ENCODE peak calls at places on chromosomes 5 and 9, in eight cellular contexts. C is breast epithelium, R is sigmoid colon, J is suprapubic skin, B is transverse colon, N is HCT116, S is prostate gland, I is H1. L is an unnamed sample.

GRCh38 chr5:74631088-74631960 is 9.2 kb downstream of the ENC1 start:
- DNase-seq in S (no peak), N (no peak), I (no peak), C (no peak), B (no peak), J (no peak), R (no peak), L (no peak)

GRCh38 chr5:59275537-59276276 is 617.8 kb downstream of the PDE4D start:
- DNase-seq in S (peak; percentile 70), B (peak; percentile 61), N (no peak), I (peak; percentile 31), R (peak; percentile 89), C (no peak), J (no peak), L (peak; percentile 44)

GRCh38 chr5:132388244-132389050 is 18.9 kb downstream of the SLC22A5 start:
- DNase-seq in C (no peak), B (peak; percentile 30), R (peak; percentile 85), J (peak; percentile 63), I (no peak), S (no peak), N (no peak), L (no peak)

GRCh38 chr5:5306696-5307095 is 115.8 kb upstream of the ICE1 start:
- DNase-seq in C (no peak), I (no peak), S (no peak), J (no peak), N (no peak), B (no peak), R (no peak), L (no peak)

GRCh38 chr9:36854751-36855150 is 179.3 kb downstream of the PAX5 start:
- DNase-seq in R (no peak), J (no peak), S (no peak), N (no peak), B (no peak), C (no peak), I (no peak), L (no peak)

GRCh38 chr5:55232194-55232984 is 1.0 kb downstream of the CCNO start:
- DNase-seq in R (no peak), N (peak; percentile 29), J (peak; percentile 62), I (no peak), S (peak; percentile 24), C (no peak), B (peak; percentile 49), L (peak; percentile 54)

GRCh38 chr9:71767421-71768321 is 642 bp downstream of the CEMIP2 start:
- DNase-seq in R (peak; percentile 69), B (peak; percentile 47), S (no peak), N (no peak), J (peak; percentile 70), I (no peak), C (no peak), L (peak; percentile 34)

GRCh38 chr5:160479926-160480325 is 58.3 kb downstream of the PTTG1 start:
- DNase-seq in R (no peak), N (no peak), S (no peak), C (no peak), B (no peak), J (no peak), I (no peak), L (no peak)

GRCh38 chr5:92332039-92332438 is 948.9 kb upstream of the ARRDC3 start:
- DNase-seq in B (no peak), R (no peak), C (no peak), S (no peak), J (no peak), N (no peak), I (no peak), L (no peak)

GRCh38 chr5:127235136-127235535 is 55.5 kb upstream of the MEGF10 start:
- DNase-seq in R (no peak), I (no peak), C (no peak), S (no peak), B (no peak), N (no peak), J (no peak), L (no peak)

GRCh38 chr5:23820764-23821471 is 313.5 kb downstream of the PRDM9 start:
- DNase-seq in C (no peak), J (no peak), N (no peak), S (no peak), I (no peak), B (no peak), R (no peak), L (no peak)

GRCh38 chr5:178145965-178146820 is 7.5 kb downstream of the NHP2 start:
- DNase-seq in R (no peak), I (peak; percentile 71), J (no peak), C (peak; percentile 76), S (peak; percentile 75), B (peak; percentile 79), N (peak; percentile 59), L (peak; percentile 84)

GRCh38 chr9:14320272-14321245 is 6.6 kb upstream of the NFIB start:
- DNase-seq in N (no peak), J (no peak), B (peak; percentile 22), S (no peak), I (no peak), C (no peak), R (no peak), L (peak; percentile 43)

GRCh38 chr5:146334074-146334533 is 4.5 kb upstream of the POU4F3 start:
- DNase-seq in N (no peak), S (no peak), J (no peak), R (no peak), C (no peak), I (no peak), B (no peak), L (no peak)

GRCh38 chr9:96116275-96117051 is 185.5 kb downstream of the HSD17B3 start:
- DNase-seq in I (no peak), R (peak; percentile 88), B (peak; percentile 47), S (peak; percentile 90), J (no peak), C (peak; percentile 87), N (no peak), L (peak; percentile 78)

GRCh38 chr9:28779240-28779639 is 1206.0 kb upstream of the C9orf72 start:
- DNase-seq in S (no peak), I (no peak), J (no peak), N (no peak), B (no peak), C (no peak), R (no peak), L (no peak)

GRCh38 chr5:54289769-54290168 is 20.6 kb downstream of the ARL15 start:
- DNase-seq in S (no peak), N (no peak), B (no peak), I (no peak), R (no peak), J (no peak), C (no peak), L (no peak)

GRCh38 chr5:17966636-17967402 is 332.6 kb downstream of the TAF11L14 start:
- DNase-seq in B (no peak), N (no peak), S (no peak), C (no peak), J (no peak), I (no peak), R (no peak), L (no peak)

GRCh38 chr9:110746211-110746930 is 77.8 kb downstream of the MUSK start:
- DNase-seq in N (no peak), I (no peak), S (no peak), J (no peak), R (no peak), B (no peak), C (no peak), L (no peak)

GRCh38 chr9:110742741-110743371 is 74.3 kb downstream of the MUSK start:
- DNase-seq in N (no peak), S (peak; percentile 21), J (no peak), C (no peak), R (no peak), I (peak; percentile 7), B (no peak), L (no peak)

GRCh38 chr9:110748251-110748893 is 79.8 kb downstream of the MUSK start:
- DNase-seq in I (no peak), S (peak; percentile 43), J (no peak), C (no peak), B (no peak), R (no peak), N (no peak), L (no peak)

GRCh38 chr9:110745656-110746055 is 77.1 kb downstream of the MUSK start:
- DNase-seq in R (no peak), B (no peak), I (no peak), S (peak; percentile 31), J (no peak), C (no peak), N (no peak), L (no peak)

GRCh38 chr9:110744753-110745522 is 76.3 kb downstream of the MUSK start:
- DNase-seq in N (peak; percentile 96), S (peak; percentile 26), J (peak; percentile 71), C (no peak), I (no peak), B (no peak), R (peak; percentile 83), L (no peak)
- TF ChIP-seq POLR2AphosphoS5 in N (peak; percentile 43), S (peak; percentile 70), J (peak; percentile 75), C (peak; percentile 71), I (no peak), B (no peak), R (no peak), L (no peak)

GRCh38 chr5:52799983-52800393 is 12.3 kb downstream of the ITGA1 start:
- DNase-seq in I (peak; percentile 83), R (peak; percentile 97), J (peak; percentile 95), S (peak; percentile 93), C (peak; percentile 85), B (peak; percentile 96), N (peak; percentile 83), L (peak; percentile 96)
- TF ChIP-seq POLR2A in I (peak; percentile 9), R (peak; percentile 66), J (no peak), S (peak; percentile 86), C (peak; percentile 65), B (peak; percentile 73), N (peak; percentile 45), L (no peak)

GRCh38 chr5:139108056-139108811 is 89.9 kb downstream of the SIL1 start:
- DNase-seq in J (no peak), C (peak; percentile 78), S (peak; percentile 19), R (no peak), I (no peak), B (no peak), N (no peak), L (no peak)
- H3K4me1 ChIP-seq in J (peaks cover 25% of the 10 kb centered on the region), C (peaks cover 28% of the 10 kb centered on the region), S (no peaks in the 10 kb centered on the region), R (no peaks in the 10 kb centered on the region), I (peaks cover 1% of the 10 kb centered on the region), B (peaks cover 22% of the 10 kb centered on the region), N (peaks cover 2% of the 10 kb centered on the region), L (peaks cover 75% of the 10 kb centered on the region)

DNA sequence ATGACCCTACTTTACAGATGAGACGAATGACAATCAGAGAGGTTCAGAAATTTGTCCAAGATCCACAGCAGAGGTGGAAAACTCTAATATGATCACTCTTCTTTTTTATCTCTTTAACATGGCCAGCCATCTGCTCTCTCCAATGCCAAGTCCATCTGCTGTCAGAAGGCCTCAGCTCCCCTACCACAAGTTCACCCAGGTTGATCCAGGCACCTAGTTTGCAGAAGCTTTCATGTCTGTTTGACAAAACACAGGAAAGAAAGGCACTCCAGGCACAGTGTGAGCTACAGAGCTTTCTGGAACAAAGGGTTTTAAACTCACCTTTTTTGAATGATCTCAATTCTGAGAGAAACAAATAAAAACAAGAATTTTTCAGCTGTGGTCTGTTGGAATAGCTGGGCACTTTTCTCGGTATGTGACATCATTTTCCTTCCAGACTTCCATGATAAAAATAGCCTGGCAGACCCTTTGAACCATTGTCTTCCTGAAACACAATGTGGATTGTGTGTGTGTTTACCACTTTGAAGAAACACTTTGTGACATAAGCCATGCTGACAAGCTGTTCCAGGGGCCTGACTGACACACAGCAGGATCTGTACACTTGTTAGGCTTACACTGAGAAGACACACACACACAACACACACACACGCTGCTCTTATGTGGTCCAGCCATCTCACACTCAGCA is 214.3 kb downstream of the AGTPBP1 start:
- DNase-seq in S (no peak), I (no peak), N (no peak), B (no peak), J (no peak), C (no peak), R (no peak), L (no peak)
- TF ChIP-seq POLR2AphosphoS5 in S (no peak), I (no peak), N (no peak), B (no peak), J (no peak), C (no peak), R (no peak), L (no peak)